ENCODE peak calls at places on chromosomes 4 and X, in six cellular contexts. G, Z, P, H, I and N are unnamed samples.
A peak's percentile ranks its signal among the peaks of the same experiment; 100 is the strongest.

GRCh38 chr4:8290701-8290970 is 21.1 kb downstream of the HTRA3 start:
- DNase-seq in G (no peak), Z (no peak), P (no peak), H (no peak), I (no peak), N (no peak)

GRCh38 chr4:152935138-152935537 is 985 bp upstream of the FHDC1 start:
- DNase-seq in G (no peak), Z (no peak), P (no peak), H (no peak), I (no peak), N (no peak)

GRCh38 chrX:2629316-2630168 is 61.6 kb upstream of the CD99 start:
- DNase-seq in G (no peak), Z (no peak), P (no peak), H (no peak), I (no peak), N (no peak)

GRCh38 chr4:88527787-88528186 is 4.2 kb upstream of the PYURF start:
- DNase-seq in G (no peak), Z (no peak), P (no peak), H (no peak), I (no peak), N (no peak)

GRCh38 chrX:86171366-86171765 is 23.1 kb downstream of the DACH2 start:
- DNase-seq in G (no peak), Z (no peak), P (no peak), H (no peak), I (no peak), N (no peak)

GRCh38 chr4:25474690-25475089 is 97.6 kb downstream of the ANAPC4 start:
- DNase-seq in G (no peak), Z (no peak), P (no peak), H (no peak), I (no peak), N (no peak)

GRCh38 chrX:14039344-14039743 is 9.7 kb upstream of the GEMIN8 start:
- DNase-seq in G (peak; percentile 46), Z (peak; percentile 11), P (peak; percentile 80), H (peak; percentile 33), I (no peak), N (peak; percentile 7)

GRCh38 chr4:79865253-79865652 is 207.8 kb downstream of the ANTXR2 start:
- DNase-seq in G (no peak), Z (no peak), P (no peak), H (no peak), I (peak; percentile 28), N (no peak)

GRCh38 chr4:54231419-54232150 is 2.5 kb downstream of the PDGFRA start:
- DNase-seq in G (peak; percentile 24), Z (no peak), P (no peak), H (no peak), I (no peak), N (no peak)